ENCODE peak calls at places on chromosomes 3 and 15, in ten cellular contexts. A is hypothalamus; O is mucosa of gallbladder; G is choroid plexus epithelial cell; E is activated CD8-positive, alpha-beta memory T cell treated with anti-CD3 and anti-CD28 coated beads, Interleukin-2, amount 10 ng/mL, durations not matched to agents 7 days and 5 days; P is T1000; T is substantia nigra; B is HT1080; J is lower leg skin; X is NCI-H1092. L is an unnamed sample.

GRCh38 chr3:43180027-43180426 is 74.1 kb upstream of the POMGNT2 start:
- DNase-seq in A (no peak), J (peak; percentile 35), B (peak; percentile 95), P (no peak), E (peak; percentile 75), X (no peak), G (peak; percentile 98), O (peak; percentile 42), T (no peak), L (peak; percentile 45)

GRCh38 chr3:123791898-123792297 is 92.2 kb downstream of the MYLK start:
- DNase-seq in J (no peak), G (peak; percentile 59), B (peak; percentile 57), A (peak; percentile 39), X (no peak), O (no peak), E (no peak), T (no peak), P (no peak), L (no peak)

GRCh38 chr15:76939715-76940114 is 8.2 kb downstream of the RCN2 start:
- DNase-seq in A (no peak), X (no peak), O (no peak), P (no peak), E (no peak), T (no peak), G (peak; percentile 48), B (no peak), J (no peak), L (no peak)

GRCh38 chr3:170470063-170471006 is 51.7 kb downstream of the CLDN11 start:
- DNase-seq in P (no peak), O (no peak), E (no peak), B (no peak), X (peak; percentile 31), J (no peak), G (peak; percentile 65), A (peak; percentile 45), T (peak; percentile 26), L (no peak)

GRCh38 chr15:68687136-68687735 is 108.4 kb downstream of the CORO2B start:
- DNase-seq in E (no peak), T (no peak), P (no peak), O (no peak), B (no peak), J (no peak), G (no peak), A (no peak), X (no peak), L (no peak)

GRCh38 chr3:193190387-193190786 is 50.6 kb upstream of the PLAAT1 start:
- DNase-seq in J (no peak), B (peak; percentile 58), P (no peak), E (no peak), X (peak; percentile 54), O (no peak), A (no peak), T (no peak), G (peak; percentile 2), L (peak; percentile 18)

GRCh38 chr3:17011774-17012338 is 127.1 kb downstream of the PLCL2 start:
- DNase-seq in B (no peak), X (no peak), E (no peak), A (no peak), J (no peak), G (no peak), O (no peak), T (no peak), P (no peak), L (no peak)

GRCh38 chr15:71725215-71725955 is 85.0 kb upstream of the NR2E3 start:
- DNase-seq in J (no peak), O (no peak), G (peak; percentile 60), E (no peak), B (peak; percentile 32), A (no peak), P (no peak), X (no peak), T (no peak), L (no peak)

GRCh38 chr3:190696777-190697501 is 165.6 kb downstream of the GMNC start:
- DNase-seq in G (peak; percentile 68), B (peak; percentile 37), T (no peak), J (no peak), A (no peak), E (no peak), O (no peak), X (no peak), P (no peak), L (peak; percentile 21)

GRCh38 chr15:71752604-71753289 is 57.6 kb upstream of the NR2E3 start:
- DNase-seq in O (no peak), G (peak; percentile 98), P (peak; percentile 86), J (no peak), E (peak; percentile 70), B (peak; percentile 99), A (no peak), T (no peak), X (no peak), L (no peak)

GRCh38 chr3:101182734-101183133 is 137.6 kb downstream of the IMPG2 start:
- DNase-seq in E (no peak), J (no peak), G (peak; percentile 47), A (no peak), T (no peak), P (no peak), O (no peak), B (peak; percentile 70), X (no peak), L (no peak)

GRCh38 chr3:193982258-193982659 is 153.7 kb upstream of the HES1 start:
- DNase-seq in G (no peak), B (peak; percentile 72), P (no peak), J (peak; percentile 83), A (peak; percentile 82), X (peak; percentile 85), O (peak; percentile 83), E (no peak), T (peak; percentile 68), L (no peak)

GRCh38 chr3:185439745-185440466 is 58.9 kb downstream of the TMEM41A start:
- DNase-seq in E (no peak), P (no peak), O (no peak), A (no peak), B (no peak), X (no peak), G (no peak), J (no peak), T (peak; percentile 10), L (no peak)

GRCh38 chr15:52113246-52113645 is 671 bp upstream of the BCL2L10 start:
- DNase-seq in G (peak; percentile 57), A (no peak), T (no peak), X (no peak), B (no peak), J (no peak), O (no peak), P (no peak), E (no peak), L (no peak)

GRCh38 chr15:41154412-41154811 is 38.3 kb upstream of the INO80 start:
- DNase-seq in J (no peak), B (no peak), P (no peak), X (no peak), T (no peak), G (peak; percentile 28), E (no peak), O (no peak), A (no peak), L (no peak)

GRCh38 chr3:71135373-71136088 is 448.0 kb downstream of the FOXP1 start:
- DNase-seq in J (no peak), A (no peak), G (peak; percentile 93), E (no peak), P (no peak), B (no peak), X (no peak), T (no peak), O (no peak), L (no peak)

GRCh38 chr3:185878920-185879319 is 54.1 kb upstream of the IGF2BP2 start:
- DNase-seq in P (no peak), J (no peak), G (no peak), B (peak; percentile 25), E (no peak), T (no peak), A (no peak), O (no peak), X (no peak), L (no peak)

L was measured in HL-60.